ENCODE peak calls at places on chromosomes 2 and 18, in six cellular contexts. H is occipital lobe; E is activated effector memory CD4-positive, alpha-beta T cell treated with anti-CD3 and anti-CD28 coated beads, Interleukin-2, amount 50 U/mL, for 16 hours; X is nephron progenitor cell; Y is brain microvascular endothelial cell; D is NCI-H1417. G is an unnamed sample.

GRCh38 chr18:46084431-46084830 is 12.4 kb upstream of the PSTPIP2 start:
- DNase-seq in H (no peak), E (no peak), X (no peak), Y (no peak), D (no peak), G (no peak)

GRCh38 chr18:47903809-47904208 is 26.6 kb downstream of the SMAD2 start:
- DNase-seq in H (no peak), E (no peak), X (no peak), Y (no peak), D (no peak), G (no peak)

GRCh38 chr2:25483584-25484266 is 142.0 kb upstream of the DNMT3A start:
- DNase-seq in H (no peak), E (no peak), X (no peak), Y (no peak), D (no peak), G (no peak)

GRCh38 chr2:179107737-179108136 is 57.8 kb upstream of the CCDC141 start:
- DNase-seq in H (no peak), E (no peak), X (no peak), Y (peak; percentile 14), D (no peak), G (no peak)

GRCh38 chr2:220191031-220191430 is 563.6 kb downstream of the SLC4A3 start:
- DNase-seq in H (no peak), E (no peak), X (no peak), Y (peak; percentile 14), D (no peak), G (no peak)

GRCh38 chr18:3256693-3257626 is 5.0 kb upstream of the MYL12B start:
- DNase-seq in H (no peak), E (no peak), X (no peak), Y (peak; percentile 53), D (no peak), G (no peak)

GRCh38 chr2:85584857-85585780 is 888 bp downstream of the VAMP5 start:
- DNase-seq in H (no peak), E (no peak), X (peak; percentile 47), Y (no peak), D (no peak), G (no peak)

GRCh38 chr18:49658871-49659378 is 97.1 kb downstream of the LIPG start:
- DNase-seq in H (no peak), E (no peak), X (no peak), Y (no peak), D (no peak), G (no peak)

GRCh38 chr2:55133467-55134315 is 83.4 kb upstream of the RTN4 start:
- DNase-seq in H (peak; percentile 45), E (peak; percentile 80), X (no peak), Y (peak; percentile 81), D (no peak), G (peak; percentile 30)